ENCODE peak calls at places on chromosomes 1 and 21, in eight cellular contexts. X is uterus, R is fibroblast of lung, D is GM12865, A is astrocyte of the spinal cord, J is A673, B is foreskin fibroblast, P is Calu3. G is an unnamed sample.
A peak's percentile ranks its signal among the peaks of the same experiment; 100 is the strongest.

GRCh38 chr1:43639990-43640794 is 9.8 kb upstream of the KDM4A start:
- DNase-seq in X (no peak), R (no peak), D (no peak), A (no peak), J (no peak), B (no peak), P (peak; percentile 26), G (no peak)

GRCh38 chr1:200838676-200839445 is 33.9 kb upstream of the GPR25 start:
- DNase-seq in X (no peak), R (peak; percentile 69), D (no peak), A (peak; percentile 5), J (no peak), B (peak; percentile 51), P (no peak), G (no peak)

GRCh38 chr1:198272492-198272891 is 115.7 kb downstream of the NEK7 start:
- DNase-seq in X (no peak), R (peak; percentile 80), D (no peak), A (peak; percentile 37), J (no peak), B (no peak), P (no peak), G (no peak)

GRCh38 chr1:85132078-85132715 is 68.6 kb downstream of the SYDE2 start:
- DNase-seq in X (no peak), R (no peak), D (no peak), A (no peak), J (no peak), B (peak; percentile 68), P (no peak), G (no peak)

GRCh38 chr1:162903246-162903645 is 42.3 kb upstream of the CCDC190 start:
- DNase-seq in X (no peak), R (no peak), D (no peak), A (no peak), J (no peak), B (no peak), P (no peak), G (no peak)

GRCh38 chr1:41802532-41803501 is 115.9 kb downstream of the HIVEP3 start:
- DNase-seq in X (peak; percentile 27), R (no peak), D (peak; percentile 84), A (no peak), J (no peak), B (no peak), P (no peak), G (no peak)

GRCh38 chr1:117658676-117659075 is 52.8 kb downstream of the TENT5C start:
- DNase-seq in X (no peak), R (no peak), D (peak; percentile 89), A (no peak), J (no peak), B (no peak), P (no peak), G (no peak)

GRCh38 chr1:1081311-1082238 is 7.5 kb upstream of the RNF223 start:
- DNase-seq in X (no peak), R (no peak), D (no peak), A (no peak), J (no peak), B (no peak), P (no peak), G (no peak)

GRCh38 chr1:46961066-46961758 is 19.9 kb upstream of the CYP4A11 start:
- DNase-seq in X (no peak), R (no peak), D (peak; percentile 5), A (no peak), J (no peak), B (no peak), P (no peak), G (no peak)

GRCh38 chr1:160993544-160993943 is 27.4 kb downstream of the F11R start:
- DNase-seq in X (no peak), R (peak; percentile 59), D (peak; percentile 29), A (peak; percentile 52), J (peak; percentile 50), B (peak; percentile 77), P (no peak), G (no peak)

GRCh38 chr1:150164769-150165168 is 15.1 kb downstream of the PLEKHO1 start:
- DNase-seq in X (no peak), R (peak; percentile 66), D (peak; percentile 34), A (peak; percentile 67), J (no peak), B (no peak), P (no peak), G (no peak)

GRCh38 chr1:150161747-150162581 is 12.2 kb downstream of the PLEKHO1 start:
- DNase-seq in X (peak; percentile 28), R (peak; percentile 72), D (peak; percentile 77), A (peak; percentile 51), J (peak; percentile 52), B (peak; percentile 45), P (no peak), G (no peak)

GRCh38 chr1:150164224-150164623 is 14.5 kb downstream of the PLEKHO1 start:
- DNase-seq in X (no peak), R (no peak), D (no peak), A (no peak), J (no peak), B (no peak), P (no peak), G (no peak)

GRCh38 chr1:150162582-150162861 is 12.8 kb downstream of the PLEKHO1 start:
- DNase-seq in X (no peak), R (no peak), D (no peak), A (no peak), J (no peak), B (peak; percentile 33), P (no peak), G (no peak)

DNA sequence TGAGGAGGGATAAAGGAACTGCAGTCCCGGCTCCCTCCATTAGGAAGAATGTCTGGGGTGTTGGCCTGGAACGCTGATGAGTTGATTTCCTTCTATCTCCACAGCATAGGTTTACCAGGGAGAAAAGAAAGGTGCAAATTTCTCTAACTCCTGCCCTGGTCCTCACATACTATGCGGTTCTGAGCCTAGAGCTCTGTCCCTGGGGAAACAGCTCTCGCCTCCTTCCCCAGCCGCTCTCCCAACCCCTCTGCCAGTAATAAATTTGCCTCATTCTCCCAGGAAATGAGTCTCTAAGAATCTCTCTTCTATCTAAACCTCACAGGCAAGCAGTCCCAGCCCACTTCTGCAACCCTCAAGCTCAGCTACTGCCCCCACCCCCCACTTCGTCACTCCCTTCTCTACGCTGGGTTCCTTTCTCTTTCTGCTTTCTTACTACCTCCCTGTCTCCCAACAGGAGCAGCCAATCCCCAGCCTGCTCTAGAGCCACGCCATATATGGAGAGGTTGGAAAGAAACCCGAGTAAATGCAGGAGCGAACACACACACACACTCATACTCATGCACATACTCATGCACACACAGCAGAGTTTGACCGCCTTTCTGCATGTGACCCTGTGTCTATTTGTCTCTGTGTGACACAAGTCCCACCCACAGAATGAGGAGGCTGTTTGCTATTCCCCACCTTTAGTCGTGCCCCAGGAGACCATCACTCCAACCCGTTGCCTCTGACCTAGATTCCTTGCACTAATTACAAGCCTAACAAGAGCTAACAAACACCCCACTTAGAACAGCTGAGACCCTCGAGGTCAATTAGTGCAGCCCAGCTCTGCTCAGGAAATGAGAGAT is 13.4 kb downstream of the PLEKHO1 start:
- DNase-seq in X (peak; percentile 97), R (peak; percentile 100), D (peak; percentile 96), A (peak; percentile 100), J (peak; percentile 98), B (peak; percentile 99), P (peak; percentile 61), G (peak; percentile 70)
- TF ChIP-seq CTCF in X (no peak), R (no peak), D (no peak), A (peak; percentile 4), J (no peak), B (peak; percentile 6), P (no peak), G (no peak)

GRCh38 chr1:203166192-203166940 is 9.3 kb downstream of the MYBPH start:
- DNase-seq in X (no peak), R (no peak), D (peak; percentile 45), A (no peak), J (no peak), B (peak; percentile 20), P (peak; percentile 58), G (no peak)
- TF ChIP-seq CTCF in X (no peak), R (no peak), D (peak; percentile 38), A (no peak), J (no peak), B (no peak), P (no peak), G (no peak)

DNA sequence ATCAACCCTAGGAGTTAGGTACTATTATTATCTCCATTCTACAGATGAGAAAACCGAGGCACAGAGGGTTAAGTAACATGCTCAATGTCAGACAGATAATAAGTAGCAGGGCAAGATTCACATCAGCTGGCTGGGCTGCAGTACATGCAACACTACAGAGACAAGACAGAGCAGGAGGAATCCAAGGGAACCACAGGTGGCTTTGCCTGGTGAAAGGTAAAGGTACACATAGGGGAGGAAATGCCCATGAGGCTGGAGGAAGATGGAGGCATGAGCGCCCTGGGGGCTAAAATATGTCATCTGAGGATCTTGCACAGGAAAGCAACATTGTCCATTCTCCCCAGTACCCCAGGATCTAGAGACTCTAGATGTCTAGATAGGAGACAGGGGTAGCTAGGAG is 8.4 kb downstream of the ZBTB21 start:
- DNase-seq in X (no peak), R (no peak), D (no peak), A (no peak), J (no peak), B (no peak), P (no peak), G (no peak)
- TF ChIP-seq CTCF in X (no peak), R (no peak), D (no peak), A (no peak), J (no peak), B (no peak), P (no peak), G (no peak)

GRCh38 chr1:6393400-6394187 is at the start of gene ACOT7:
- DNase-seq in X (peak; percentile 84), R (peak; percentile 86), D (peak; percentile 93), A (peak; percentile 88), J (peak; percentile 92), B (peak; percentile 95), P (peak; percentile 84), G (peak; percentile 90)
- TF ChIP-seq CTCF in X (peak; percentile 16), R (peak; percentile 22), D (no peak), A (peak; percentile 40), J (peak; percentile 11), B (no peak), P (no peak), G (no peak)